ENCODE peak calls at places on chromosomes 16 and 17, in nine cellular contexts. F is sigmoid colon, S is testis, W is K562, Y is IMR-90, R is stomach, Z is transverse colon, E is suprapubic skin, M is gastrocnemius medialis. N is an unnamed sample.

GRCh38 chr16:74296120-74296464 is 522 bp upstream of the PSMD7 start:
- DNase-seq in F (no peak), S (no peak), W (no peak), Y (no peak), R (no peak), Z (no peak), E (no peak), M (no peak), N (no peak)

GRCh38 chr16:85690469-85691064 is 1.8 kb upstream of the GINS2 start:
- DNase-seq in F (no peak), S (no peak), W (no peak), Y (no peak), R (no peak), Z (no peak), E (no peak), M (no peak), N (no peak)

GRCh38 chr17:28282596-28282995 is 36.4 kb upstream of the TMEM97 start:
- DNase-seq in F (no peak), S (no peak), W (no peak), Y (peak; percentile 92), R (no peak), Z (no peak), E (no peak), M (no peak), N (no peak)

GRCh38 chr16:54630284-54630967 is 300.2 kb upstream of the IRX5 start:
- DNase-seq in F (no peak), S (no peak), W (no peak), Y (no peak), R (no peak), Z (no peak), E (no peak), M (no peak), N (no peak)

GRCh38 chr17:67779098-67779672 is 46.1 kb upstream of the BPTF start:
- DNase-seq in F (peak; percentile 68), S (peak; percentile 96), W (peak; percentile 71), Y (peak; percentile 61), R (peak; percentile 44), Z (peak; percentile 27), E (no peak), M (no peak), N (no peak)

GRCh38 chr17:33002245-33002644 is 10.6 kb downstream of the SPACA3 start:
- DNase-seq in F (no peak), S (no peak), W (no peak), Y (no peak), R (no peak), Z (no peak), E (no peak), M (no peak), N (no peak)

GRCh38 chr16:27430923-27431484 is 29.0 kb downstream of the IL21R start:
- DNase-seq in F (peak; percentile 29), S (no peak), W (peak; percentile 78), Y (peak; percentile 52), R (peak; percentile 13), Z (no peak), E (peak; percentile 52), M (no peak), N (no peak)

GRCh38 chr16:69340095-69340644 is 598 bp downstream of the NIP7 start:
- DNase-seq in F (no peak), S (no peak), W (no peak), Y (peak; percentile 24), R (no peak), Z (no peak), E (no peak), M (no peak), N (no peak)

GRCh38 chr16:2282866-2283555 is 15.1 kb upstream of the RNPS1 start:
- DNase-seq in F (no peak), S (no peak), W (no peak), Y (no peak), R (no peak), Z (no peak), E (no peak), M (no peak), N (no peak)

GRCh38 chr17:78434455-78435329 is 56.2 kb downstream of the PGS1 start:
- DNase-seq in F (no peak), S (no peak), W (no peak), Y (no peak), R (no peak), Z (no peak), E (no peak), M (no peak), N (no peak)

DNA sequence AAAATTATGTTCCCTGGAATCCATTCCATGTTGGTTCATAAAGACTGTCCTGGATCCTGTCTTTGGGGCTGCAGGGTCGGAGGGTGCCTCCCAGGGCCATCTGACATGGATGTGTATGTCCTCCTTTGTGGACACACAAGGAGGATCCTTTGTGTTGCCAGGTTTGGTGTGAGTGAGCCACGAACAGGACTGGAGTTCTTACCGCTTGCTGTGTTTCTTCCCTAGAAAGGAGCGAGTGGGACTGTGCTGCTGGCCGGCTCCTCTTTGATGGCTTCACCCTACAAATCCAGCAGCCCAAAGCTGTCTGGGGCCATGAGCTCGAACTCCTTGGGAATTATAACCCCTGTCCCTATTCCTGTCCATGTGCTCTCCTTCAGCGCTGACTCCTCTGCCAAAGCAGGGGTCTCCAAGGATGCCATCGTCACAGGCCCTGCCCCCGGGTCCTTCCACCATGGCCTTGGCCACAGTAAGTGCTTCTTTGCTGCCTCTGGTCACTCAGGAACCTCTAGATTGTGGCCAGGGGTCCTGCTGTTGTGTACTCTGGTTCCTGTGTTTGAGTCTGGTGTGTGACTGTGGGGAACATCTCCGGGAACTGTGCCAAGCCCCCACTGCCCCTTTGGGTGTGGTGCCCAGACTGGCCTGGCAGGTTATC is 29.5 kb downstream of the UBN1 start:
- DNase-seq in F (no peak), S (no peak), W (no peak), Y (no peak), R (no peak), Z (no peak), E (no peak), M (no peak), N (no peak)
- H3K36me3 ChIP-seq in F (peaks cover 77% of the 10 kb centered on the region), S (no peaks in the 10 kb centered on the region), W (peaks cover 93% of the 10 kb centered on the region), Y (peaks cover 78% of the 10 kb centered on the region), R (peaks cover 93% of the 10 kb centered on the region), Z (peaks cover 12% of the 10 kb centered on the region), E (peaks cover 100% of the 10 kb centered on the region), M (peaks cover 3% of the 10 kb centered on the region), N (peaks cover 32% of the 10 kb centered on the region)

DNA sequence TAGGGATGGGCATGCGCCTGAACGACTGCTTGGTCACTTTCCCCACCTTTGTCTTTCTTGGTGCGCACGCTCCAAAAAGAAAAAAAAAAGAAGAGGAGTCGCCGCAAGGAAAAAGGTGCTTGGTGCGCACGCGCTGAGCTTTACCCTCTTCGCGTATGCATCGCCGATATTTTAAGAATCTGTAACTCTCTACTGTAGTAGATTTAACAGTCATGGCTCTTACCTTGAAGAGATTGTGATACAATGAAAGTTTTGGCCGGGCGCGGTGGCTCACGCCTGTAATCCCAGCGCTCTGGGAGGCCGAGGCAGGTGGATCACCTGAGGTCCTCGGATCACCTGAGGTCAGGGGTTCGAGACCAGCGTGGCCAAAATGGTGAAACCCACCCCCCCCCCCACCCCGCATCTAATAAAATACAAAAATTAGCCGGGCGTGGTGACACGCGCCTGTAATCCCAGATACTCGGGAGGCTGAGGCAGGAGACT is 609 bp upstream of the FXR2 start:
- DNase-seq in F (no peak), S (no peak), W (no peak), Y (no peak), R (no peak), Z (no peak), E (no peak), M (no peak), N (no peak)
- TF ChIP-seq POLR2A in F (no peak), S (no peak), W (peak; percentile 43), Y (no peak), R (no peak), Z (no peak), E (no peak), M (no peak), N (no peak)

GRCh38 chr17:18186271-18186982 is 2.8 kb downstream of the ALKBH5 start:
- DNase-seq in F (no peak), S (no peak), W (peak; percentile 5), Y (peak; percentile 47), R (no peak), Z (no peak), E (no peak), M (no peak), N (no peak)

GRCh38 chr17:18190629-18191028 is 7.0 kb downstream of the ALKBH5 start:
- DNase-seq in F (no peak), S (no peak), W (no peak), Y (no peak), R (no peak), Z (no peak), E (no peak), M (no peak), N (no peak)

GRCh38 chr17:18185832-18186231 is 2.2 kb downstream of the ALKBH5 start:
- DNase-seq in F (no peak), S (no peak), W (peak; percentile 5), Y (peak; percentile 43), R (no peak), Z (no peak), E (no peak), M (peak; percentile 9), N (no peak)

GRCh38 chr17:18187226-18187625 is 3.6 kb downstream of the ALKBH5 start:
- DNase-seq in F (no peak), S (no peak), W (no peak), Y (no peak), R (no peak), Z (no peak), E (no peak), M (no peak), N (no peak)

DNA sequence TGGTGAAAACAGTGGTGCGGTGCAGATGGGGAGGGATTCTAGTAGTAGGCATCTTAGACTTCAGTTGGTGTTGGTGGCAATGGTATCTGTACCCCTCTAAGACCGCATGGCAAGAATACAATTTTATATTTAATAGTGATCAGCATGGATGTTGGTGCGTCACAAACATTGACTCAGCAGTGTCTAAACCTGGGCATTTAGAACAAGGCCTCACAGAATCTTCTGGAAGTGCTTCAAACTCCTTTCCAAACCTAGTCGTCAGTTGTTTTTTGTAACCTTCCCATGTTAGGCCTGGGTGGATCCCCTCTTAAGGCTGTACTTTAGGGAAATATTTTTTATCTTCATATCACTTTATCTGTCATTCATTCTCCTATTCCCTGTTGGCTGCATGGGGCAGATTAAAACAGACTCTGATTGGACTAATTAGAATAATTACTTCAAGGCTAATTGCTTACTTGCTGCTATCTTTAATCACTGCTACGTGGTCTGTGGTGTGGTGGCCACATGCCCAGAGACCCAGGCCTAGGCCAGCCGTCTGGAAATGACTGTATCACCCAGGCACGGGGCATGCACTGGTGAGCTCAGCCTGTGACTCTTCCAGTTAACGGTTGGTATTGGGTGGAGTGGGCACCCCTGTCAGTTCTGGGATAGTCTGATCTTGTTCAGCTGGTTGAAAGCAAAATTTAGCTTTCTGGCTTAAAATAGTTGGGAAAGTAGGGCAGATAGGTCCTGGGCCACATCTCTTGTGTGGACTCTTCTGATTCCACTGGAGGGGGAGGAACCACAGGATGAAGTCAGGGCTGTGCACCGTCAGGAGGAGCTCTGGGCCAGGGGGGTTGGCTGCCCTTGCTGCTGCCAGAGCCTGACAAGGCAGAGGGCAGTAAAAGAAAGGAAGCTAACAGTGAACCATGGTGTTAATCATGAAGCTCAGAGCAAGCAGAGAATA is 4.5 kb downstream of the ALKBH5 start:
- DNase-seq in F (peak; percentile 76), S (no peak), W (no peak), Y (peak; percentile 23), R (no peak), Z (no peak), E (no peak), M (no peak), N (no peak)
- H3K36me3 ChIP-seq in F (no peaks in the 10 kb centered on the region), S (no peaks in the 10 kb centered on the region), W (peaks cover 68% of the 10 kb centered on the region), Y (peaks cover 32% of the 10 kb centered on the region), R (peaks cover 3% of the 10 kb centered on the region), Z (no peaks in the 10 kb centered on the region), E (no peaks in the 10 kb centered on the region), M (no peaks in the 10 kb centered on the region), N (peaks cover 10% of the 10 kb centered on the region)

DNA sequence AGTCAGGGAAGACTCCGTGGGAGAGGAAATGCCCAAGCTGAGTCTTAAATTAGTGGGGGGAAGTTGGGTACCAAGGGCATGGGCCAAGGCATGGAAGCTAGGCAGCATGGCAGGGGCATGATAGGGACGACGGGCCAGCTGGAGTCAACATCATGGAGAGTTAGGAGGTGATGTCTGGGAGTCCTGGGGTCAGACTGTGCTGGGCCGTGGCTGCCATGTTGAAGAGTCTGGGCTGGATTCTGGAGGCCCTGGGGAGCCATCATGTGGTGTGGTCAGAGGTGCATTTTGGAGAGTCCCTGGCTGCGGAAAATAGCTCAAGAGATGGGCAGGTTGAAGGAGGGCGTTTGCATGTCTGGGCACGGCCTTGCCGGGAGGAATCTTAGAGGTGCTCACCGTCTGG is 85.2 kb downstream of the SDR42E1 start:
- DNase-seq in F (no peak), S (no peak), W (no peak), Y (no peak), R (no peak), Z (no peak), E (peak; percentile 57), M (no peak), N (no peak)
- TF ChIP-seq POLR2A in F (no peak), S (no peak), W (no peak), Y (no peak), R (no peak), Z (no peak), E (no peak), M (no peak), N (no peak)